ENCODE peak calls at places on chromosome 2, in four cellular contexts. I, F, V and M are unnamed samples.

GRCh38 chr2:145846986-145847385 is 1327.1 kb upstream of the ZEB2 start:
- DNase-seq in I (no peak), F (peak), V (no peak), M (no peak)

GRCh38 chr2:98911376-98912154 is 24.5 kb downstream of the CRACDL start:
- DNase-seq in V (no peak), I (peak), F (peak), M (no peak)

GRCh38 chr2:11716689-11717321 is 29.6 kb upstream of the LPIN1 start:
- DNase-seq in I (no peak), F (peak), V (peak), M (no peak)

GRCh38 chr2:173355132-173355865 is 627 bp downstream of the CDCA7 start:
- DNase-seq in I (peak), F (peak), V (peak), M (peak)

GRCh38 chr2:117935436-117935835 is 78.4 kb downstream of the CCDC93 start:
- DNase-seq in V (no peak), F (no peak), I (no peak), M (no peak)

GRCh38 chr2:6392354-6392753 is 473.4 kb downstream of the CMPK2 start:
- DNase-seq in I (no peak), V (no peak), F (no peak), M (no peak)

GRCh38 chr2:134435505-134435904 is 181.6 kb downstream of the MGAT5 start:
- DNase-seq in F (no peak), I (no peak), V (no peak), M (no peak)

GRCh38 chr2:63591566-63592175 is 2.9 kb downstream of the MDH1 start:
- DNase-seq in F (no peak), I (no peak), V (no peak), M (no peak)

GRCh38 chr2:224646242-224646846 is 61.2 kb upstream of the CUL3 start:
- DNase-seq in F (peak), V (peak), I (no peak), M (peak)

GRCh38 chr2:113251118-113251517 is 27.6 kb downstream of the PAX8 start:
- DNase-seq in V (no peak), F (no peak), I (no peak), M (no peak)

GRCh38 chr2:199160081-199160480 is 297.7 kb downstream of the SATB2 start:
- DNase-seq in V (no peak), F (no peak), I (no peak), M (no peak)

GRCh38 chr2:145034511-145034910 is 514.6 kb upstream of the ZEB2 start:
- DNase-seq in V (no peak), I (no peak), F (no peak), M (no peak)

GRCh38 chr2:74503506-74504475 is 3.7 kb downstream of the PCGF1 start:
- DNase-seq in F (no peak), V (no peak), I (peak), M (no peak)

GRCh38 chr2:12606472-12607000 is 110.2 kb upstream of the TRIB2 start:
- DNase-seq in V (peak), I (no peak), F (peak), M (no peak)

GRCh38 chr2:232900811-232901701 is 31.0 kb downstream of the SNORC start:
- DNase-seq in I (no peak), F (no peak), V (peak), M (peak)

GRCh38 chr2:99337931-99338580 is 867 bp downstream of the EIF5B start:
- DNase-seq in V (peak), F (peak), I (no peak), M (no peak)

GRCh38 chr2:182229288-182229687 is 197.5 kb downstream of the PDE1A start:
- DNase-seq in I (no peak), F (peak), V (no peak), M (no peak)

GRCh38 chr2:146523218-146523617 is 1321.6 kb upstream of the ACVR2A start:
- DNase-seq in I (no peak), F (peak), V (no peak), M (no peak)

GRCh38 chr2:240915526-240916335 is 9.6 kb downstream of the CROCC2 start:
- DNase-seq in I (no peak), V (no peak), F (no peak), M (no peak)

GRCh38 chr2:200847939-200848338 is 16.5 kb downstream of the CLK1 start:
- DNase-seq in I (no peak), F (no peak), V (no peak), M (no peak)

GRCh38 chr2:31428001-31428418 is 13.5 kb upstream of the XDH start:
- DNase-seq in F (peak), I (peak), V (peak), M (peak)

GRCh38 chr2:121038831-121039230 is 246.2 kb downstream of the TFCP2L1 start:
- DNase-seq in I (no peak), F (no peak), V (no peak), M (peak)

GRCh38 chr2:240179941-240180666 is 39.6 kb upstream of the OTOS start:
- DNase-seq in F (no peak), I (no peak), V (no peak), M (no peak)

GRCh38 chr2:26558271-26559043 is 80.5 kb upstream of the OTOF start:
- DNase-seq in V (no peak), I (no peak), F (no peak), M (no peak)

GRCh38 chr2:53969285-53970094 is 1.3 kb downstream of the PSME4 start:
- DNase-seq in F (peak), I (no peak), V (no peak), M (no peak)

GRCh38 chr2:233092446-233093438 is 32.6 kb downstream of the INPP5D start:
- DNase-seq in I (no peak), F (no peak), V (no peak), M (no peak)

GRCh38 chr2:162324953-162325352 is 6.5 kb upstream of the IFIH1 start:
- DNase-seq in V (no peak), F (no peak), I (no peak), M (no peak)

GRCh38 chr2:199144036-199144435 is 313.7 kb downstream of the SATB2 start:
- DNase-seq in V (no peak), I (no peak), F (no peak), M (no peak)

GRCh38 chr2:46644690-46645385 is 165.5 kb downstream of the TMEM247 start:
- DNase-seq in V (no peak), I (no peak), F (peak), M (no peak)

GRCh38 chr2:73043978-73044832 is 27.3 kb downstream of the SFXN5 start:
- DNase-seq in V (no peak), F (no peak), I (no peak), M (no peak)
- H3K27ac ChIP-seq in V (no peak), F (no peak), I (no peak), M (no peak)

GRCh38 chr2:213475433-213475832 is 191.2 kb downstream of the SPAG16 start:
- DNase-seq in V (peak), I (no peak), F (peak), M (no peak)
- H4K5ac ChIP-seq in V (no peak), I (no peak), F (no peak), M (no peak)

GRCh38 chr2:40315684-40316083 is 136.2 kb downstream of the SLC8A1 start:
- DNase-seq in V (no peak), I (no peak), F (peak), M (no peak)
- H3K27ac ChIP-seq in V (no peak), I (no peak), F (no peak), M (no peak)

DNA sequence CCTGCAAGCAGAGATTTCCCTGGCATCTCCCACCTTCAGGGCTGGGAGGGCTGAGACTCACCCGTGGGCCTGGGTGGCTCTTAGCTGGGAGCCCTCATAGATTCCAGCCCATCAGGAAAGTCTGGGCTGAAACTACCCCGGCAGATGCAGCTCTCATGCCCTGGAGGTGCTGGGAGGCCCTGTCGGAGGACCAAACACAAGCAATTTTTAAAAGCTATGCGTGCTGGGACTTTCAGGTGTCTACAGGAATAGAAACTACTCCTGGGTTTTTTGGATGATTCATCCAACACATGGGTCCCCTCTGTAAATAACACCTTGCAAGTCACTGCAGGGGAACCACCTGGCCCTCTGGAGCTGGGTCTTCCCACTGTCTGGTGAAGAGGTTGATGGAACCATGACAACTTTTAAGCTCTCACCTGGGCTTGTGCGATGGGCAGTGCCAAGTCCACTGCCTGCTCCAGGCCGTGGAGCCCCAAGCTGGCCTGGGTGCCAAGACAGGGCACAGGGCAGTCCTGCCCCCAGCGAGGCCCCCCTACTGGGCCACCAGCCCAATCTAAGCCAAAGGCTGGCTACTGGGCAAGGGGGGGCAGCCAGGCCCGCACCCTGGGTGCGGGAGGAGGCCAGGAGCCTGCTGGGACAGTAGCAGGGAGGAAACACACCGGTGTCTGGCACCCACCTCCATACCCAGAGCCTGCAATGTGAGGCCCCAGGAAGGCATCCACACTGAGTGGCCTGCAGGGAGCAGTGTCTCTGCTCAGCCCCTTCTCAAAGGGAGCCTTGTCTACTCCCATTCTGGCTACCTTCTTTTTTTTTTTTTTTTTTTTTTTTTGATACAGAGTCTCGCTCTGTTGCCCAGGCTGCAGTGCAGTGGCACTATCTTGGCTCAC is 1.1 kb upstream of the GPR55 start:
- DNase-seq in F (no peak), I (no peak), V (peak), M (peak)
- H4K5ac ChIP-seq in F (no peak), I (no peak), V (no peak), M (no peak)

GRCh38 chr2:24832991-24833671 is 39.9 kb downstream of the CENPO start:
- DNase-seq in V (no peak), F (no peak), I (no peak), M (peak)
- H3K27ac ChIP-seq in V (no peak), F (no peak), I (no peak), M (no peak)

GRCh38 chr2:101036562-101036961 is 34.5 kb downstream of the RPL31 start:
- DNase-seq in F (peak), I (no peak), V (peak), M (no peak)

GRCh38 chr2:101040761-101041160 is 38.7 kb downstream of the RPL31 start:
- DNase-seq in F (no peak), V (no peak), I (no peak), M (no peak)

GRCh38 chr2:101040072-101040471 is 38.0 kb downstream of the RPL31 start:
- DNase-seq in I (no peak), F (no peak), V (no peak), M (no peak)

GRCh38 chr2:101038455-101039255 is 36.6 kb downstream of the RPL31 start:
- DNase-seq in I (peak), V (peak), F (no peak), M (peak)

DNA sequence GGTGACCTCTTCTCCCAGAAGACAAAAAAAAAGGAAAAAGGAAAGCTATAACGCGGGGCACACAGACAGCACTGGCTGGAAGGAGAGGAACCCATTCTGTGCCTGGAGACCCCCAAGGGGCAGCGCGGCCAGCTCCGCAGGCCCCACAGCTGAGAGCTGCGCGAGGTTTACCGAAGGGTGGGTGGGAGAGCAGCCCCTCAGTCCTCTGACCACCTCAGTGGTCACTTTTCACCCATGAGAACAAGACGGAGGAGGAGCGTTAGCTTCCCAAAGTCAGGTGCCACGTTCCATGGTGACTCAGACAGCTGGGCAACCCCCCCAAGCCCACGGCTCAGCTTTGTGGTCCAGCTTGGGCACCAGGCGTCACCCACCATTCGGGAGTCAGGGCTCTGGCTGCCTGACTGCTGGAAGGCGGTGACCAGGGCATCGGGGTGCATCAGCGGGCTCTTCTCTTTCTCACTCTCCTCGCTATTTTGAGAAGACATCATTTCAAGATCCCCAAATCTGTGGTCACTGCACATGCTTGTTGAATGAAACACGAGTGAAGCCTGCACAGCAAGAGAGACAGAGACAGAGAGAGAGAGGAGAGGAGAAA is 35.2 kb downstream of the RPL31 start:
- DNase-seq in I (no peak), F (no peak), V (no peak), M (no peak)
- H4K5ac ChIP-seq in I (no peak), F (no peak), V (no peak), M (no peak)

GRCh38 chr2:105737980-105738657 is 6.6 kb upstream of the NCK2 start:
- DNase-seq in V (no peak), I (no peak), F (no peak), M (no peak)
- H3K27ac ChIP-seq in V (no peak), I (no peak), F (no peak), M (no peak)

DNA sequence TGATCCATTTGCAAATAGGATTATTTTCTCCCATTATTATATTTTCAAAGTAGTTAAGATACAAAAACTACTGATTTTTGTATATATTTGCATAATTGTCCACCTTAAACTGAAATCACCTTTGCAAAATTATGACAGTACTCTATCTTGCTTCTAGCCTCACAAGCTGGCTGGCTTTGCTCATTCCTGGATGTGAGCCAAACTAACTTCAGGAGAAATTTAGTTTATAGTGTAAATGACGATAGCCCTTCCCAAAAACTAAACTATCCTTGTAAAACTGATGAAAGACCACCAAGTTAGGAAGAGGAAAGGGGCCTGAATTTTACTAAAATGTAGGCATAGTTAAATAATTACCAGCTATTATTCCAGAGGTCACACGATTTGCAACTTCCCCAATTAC is 87.3 kb downstream of the ADD2 start:
- DNase-seq in I (no peak), V (no peak), F (no peak), M (no peak)
- H4K5ac ChIP-seq in I (no peak), V (no peak), F (no peak), M (no peak)

GRCh38 chr2:174859563-174860169 is 95.4 kb upstream of the CHRNA1 start:
- DNase-seq in F (no peak), V (no peak), I (no peak), M (no peak)

GRCh38 chr2:174858745-174859144 is 94.5 kb upstream of the CHRNA1 start:
- DNase-seq in F (no peak), I (no peak), V (no peak), M (no peak)

GRCh38 chr2:174856447-174856846 is 92.2 kb upstream of the CHRNA1 start:
- DNase-seq in I (no peak), F (no peak), V (no peak), M (no peak)
- H3K27ac ChIP-seq in I (no peak), F (no peak), V (no peak), M (no peak)